ENCODE peak calls at places on chromosomes 2 and 18, in four cellular contexts. T, G, F and W are unnamed samples.

GRCh38 chr2:226664140-226664539 is 135.5 kb downstream of the IRS1 start:
- DNase-seq in G (no peak), T (no peak), F (no peak), W (no peak)

GRCh38 chr2:163859951-163860350 is 124.1 kb upstream of the FIGN start:
- DNase-seq in G (no peak), F (no peak), T (no peak), W (no peak)

GRCh38 chr2:113278073-113278811 is 479 bp downstream of the PAX8 start:
- DNase-seq in F (no peak), T (no peak), G (no peak), W (no peak)

GRCh38 chr18:35408843-35409261 is 31.7 kb upstream of the ZNF396 start:
- DNase-seq in T (no peak), F (no peak), G (no peak), W (no peak)

GRCh38 chr2:106192752-106193490 is 1.2 kb downstream of the UXS1 start:
- DNase-seq in F (no peak), G (peak; percentile 36), T (peak; percentile 19), W (peak; percentile 80)

GRCh38 chr2:217045725-217046475 is 186.0 kb upstream of the TNP1 start:
- DNase-seq in G (no peak), T (no peak), F (no peak), W (peak; percentile 71)

GRCh38 chr2:148824190-148824589 is 50.8 kb upstream of the KIF5C start:
- DNase-seq in F (no peak), T (no peak), G (no peak), W (no peak)

GRCh38 chr2:223576873-223577272 is 25.3 kb downstream of the SCG2 start:
- DNase-seq in F (peak; percentile 59), T (peak; percentile 91), G (no peak), W (peak; percentile 97)

GRCh38 chr18:35122586-35123224 is 81.5 kb downstream of the MAPRE2 start:
- DNase-seq in F (no peak), G (peak; percentile 27), T (no peak), W (no peak)

GRCh38 chr2:196263181-196263747 is 91.9 kb upstream of the STK17B start:
- DNase-seq in G (no peak), T (peak; percentile 57), F (no peak), W (peak; percentile 81)

GRCh38 chr2:53233759-53234547 is 533.7 kb upstream of the CHAC2 start:
- DNase-seq in G (no peak), F (no peak), T (no peak), W (no peak)

GRCh38 chr18:25743661-25744151 is 346.7 kb downstream of the SS18 start:
- DNase-seq in T (no peak), F (no peak), G (peak; percentile 56), W (no peak)

GRCh38 chr2:72263043-72263780 is 115.5 kb upstream of the CYP26B1 start:
- DNase-seq in F (no peak), T (no peak), G (no peak), W (no peak)

GRCh38 chr2:119228136-119228535 is 4.5 kb downstream of the STEAP3 start:
- DNase-seq in T (no peak), F (no peak), G (no peak), W (no peak)

GRCh38 chr18:63271881-63272299 is 47.7 kb downstream of the BCL2 start:
- DNase-seq in F (no peak), G (no peak), T (no peak), W (no peak)

GRCh38 chr2:133452146-133452545 is 116.1 kb downstream of the NCKAP5 start:
- DNase-seq in G (no peak), F (no peak), T (no peak), W (no peak)

GRCh38 chr2:190997516-190998113 is 16.4 kb downstream of the STAT1 start:
- DNase-seq in G (peak; percentile 32), T (no peak), F (no peak), W (no peak)

GRCh38 chr2:240127911-240128607 is 8.0 kb downstream of the COPS9 start:
- DNase-seq in G (no peak), F (no peak), T (no peak), W (no peak)

GRCh38 chr18:394997-395383 is 105.5 kb downstream of the COLEC12 start:
- DNase-seq in T (peak; percentile 79), G (peak; percentile 35), F (no peak), W (peak; percentile 81)

GRCh38 chr2:169464508-169465386 is 14.5 kb upstream of the BBS5 start:
- DNase-seq in T (no peak), G (no peak), F (no peak), W (no peak)

GRCh38 chr2:240338274-240338673 is 97.2 kb upstream of the GPC1 start:
- DNase-seq in F (no peak), G (no peak), T (no peak), W (no peak)

GRCh38 chr2:240199133-240199870 is 58.8 kb upstream of the OTOS start:
- DNase-seq in G (no peak), T (no peak), F (no peak), W (no peak)

GRCh38 chr2:11160731-11161455 is 5.6 kb downstream of the SLC66A3 start:
- DNase-seq in T (no peak), F (no peak), G (no peak), W (no peak)

GRCh38 chr2:24838541-24838940 is 45.3 kb downstream of the CENPO start:
- DNase-seq in G (no peak), T (no peak), F (no peak), W (no peak)

GRCh38 chr2:202121532-202122166 is 48.6 kb downstream of the KIAA2012 start:
- DNase-seq in F (no peak), G (no peak), T (no peak), W (no peak)

GRCh38 chr2:221502270-221502973 is 69.7 kb downstream of the EPHA4 start:
- DNase-seq in G (no peak), F (no peak), T (peak; percentile 35), W (peak; percentile 70)

GRCh38 chr2:26148501-26148900 is 24.4 kb upstream of the GAREM2 start:
- DNase-seq in F (no peak), T (peak; percentile 13), G (peak; percentile 21), W (peak; percentile 21)

GRCh38 chr18:63141777-63142176 is 177.8 kb downstream of the BCL2 start:
- DNase-seq in T (no peak), G (no peak), F (no peak), W (no peak)

GRCh38 chr2:207472343-207473202 is 57.2 kb upstream of the CREB1 start:
- DNase-seq in T (no peak), F (no peak), G (no peak), W (no peak)

GRCh38 chr2:62304429-62305417 is 108.8 kb downstream of the B3GNT2 start:
- DNase-seq in G (no peak), T (peak; percentile 83), F (peak; percentile 86), W (peak; percentile 94)

GRCh38 chr2:218218409-218219185 is 1.6 kb downstream of the ARPC2 start:
- DNase-seq in F (no peak), G (no peak), T (no peak), W (no peak)

GRCh38 chr2:238498691-238499295 is 72.1 kb downstream of the ASB1 start:
- DNase-seq in F (no peak), G (no peak), T (no peak), W (no peak)

GRCh38 chr2:28360066-28360741 is 32.5 kb upstream of the FOSL2 start:
- DNase-seq in G (no peak), F (no peak), T (no peak), W (no peak)

GRCh38 chr2:204335642-204336041 is 209.6 kb upstream of the PARD3B start:
- DNase-seq in G (no peak), F (no peak), T (no peak), W (no peak)

GRCh38 chr2:204340511-204340910 is 204.8 kb upstream of the PARD3B start:
- DNase-seq in T (no peak), G (no peak), F (no peak), W (no peak)

GRCh38 chr2:204337638-204338037 is 207.6 kb upstream of the PARD3B start:
- DNase-seq in F (no peak), G (no peak), T (no peak), W (no peak)

GRCh38 chr2:204341887-204342276 is 203.4 kb upstream of the PARD3B start:
- DNase-seq in G (no peak), F (no peak), T (no peak), W (no peak)

DNA sequence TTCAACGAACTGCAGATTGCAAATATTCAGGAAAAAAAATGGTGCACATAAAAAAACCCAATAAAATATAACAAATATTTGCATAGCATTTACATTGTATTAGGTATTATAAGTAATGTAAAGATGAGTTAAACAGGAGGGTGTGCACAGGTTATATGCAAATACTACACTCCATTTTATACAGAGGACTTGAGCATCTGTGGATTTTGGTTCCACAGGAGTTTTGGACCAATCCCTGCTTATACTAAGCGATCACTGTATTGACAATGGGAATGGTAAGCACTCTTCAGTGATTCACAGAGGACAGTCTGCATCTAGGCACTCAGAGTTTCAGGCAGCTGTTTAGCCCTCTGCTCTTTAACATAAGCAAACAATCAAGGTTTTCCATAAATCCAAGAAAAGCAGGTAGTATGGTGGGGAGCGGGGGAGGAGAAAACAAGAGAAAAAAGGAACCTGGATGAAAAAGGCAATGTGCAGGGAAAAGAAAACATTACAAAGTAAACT is 206.0 kb upstream of the PARD3B start:
- DNase-seq in G (no peak), T (no peak), F (no peak), W (no peak)
- TF ChIP-seq CTCF in G (no peak), T (no peak), F (no peak), W (no peak)

DNA sequence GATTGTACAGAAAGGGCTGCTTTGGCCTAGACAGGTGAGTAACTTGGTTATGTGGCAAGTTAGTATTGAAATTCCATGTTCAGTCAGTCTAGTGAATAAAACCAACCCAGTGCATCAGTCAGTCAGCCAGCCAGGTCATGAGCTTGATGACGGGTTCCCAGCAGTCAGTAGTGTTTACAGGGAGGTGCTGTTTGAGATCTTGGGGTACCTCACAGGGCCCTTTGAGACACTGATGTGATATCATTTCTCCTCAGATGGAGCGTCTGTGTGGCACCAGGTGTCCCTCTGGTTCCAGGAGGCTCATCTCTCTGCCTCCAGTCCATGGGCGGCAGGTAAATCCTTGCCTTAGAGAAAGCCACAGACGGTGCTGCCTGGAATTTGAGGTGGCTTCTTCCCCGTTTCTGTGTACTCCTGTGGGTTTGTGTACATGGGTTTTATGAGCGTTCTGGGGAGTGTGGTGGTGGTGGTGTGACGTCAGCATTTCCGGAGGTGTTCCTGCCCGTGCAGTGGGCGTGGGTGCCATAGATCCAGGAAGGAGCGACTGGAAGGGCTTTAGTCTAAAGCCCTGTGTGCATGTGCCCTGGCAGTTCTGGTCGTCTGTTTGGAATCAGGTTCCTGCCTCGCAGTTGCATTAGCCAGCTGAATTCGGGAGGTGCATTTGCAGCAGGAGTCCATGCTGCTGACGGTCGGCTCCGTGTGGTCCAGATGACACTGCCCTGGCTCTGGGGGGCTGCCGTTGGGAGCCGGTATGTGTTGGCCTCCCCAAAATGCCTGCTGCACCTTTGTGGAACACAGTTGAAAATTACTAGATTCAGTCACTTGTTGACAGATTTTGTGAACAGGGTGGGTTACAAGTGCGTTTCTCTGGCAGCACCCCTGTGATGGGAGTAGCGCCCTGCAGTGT is 2.1 kb downstream of the CTDP1 start:
- DNase-seq in F (no peak), T (no peak), G (no peak), W (no peak)
- H3K4me3 ChIP-seq in F (no peak overlapping the region), T (no peak overlapping the region), G (no peak overlapping the region), W (no peak overlapping the region)

DNA sequence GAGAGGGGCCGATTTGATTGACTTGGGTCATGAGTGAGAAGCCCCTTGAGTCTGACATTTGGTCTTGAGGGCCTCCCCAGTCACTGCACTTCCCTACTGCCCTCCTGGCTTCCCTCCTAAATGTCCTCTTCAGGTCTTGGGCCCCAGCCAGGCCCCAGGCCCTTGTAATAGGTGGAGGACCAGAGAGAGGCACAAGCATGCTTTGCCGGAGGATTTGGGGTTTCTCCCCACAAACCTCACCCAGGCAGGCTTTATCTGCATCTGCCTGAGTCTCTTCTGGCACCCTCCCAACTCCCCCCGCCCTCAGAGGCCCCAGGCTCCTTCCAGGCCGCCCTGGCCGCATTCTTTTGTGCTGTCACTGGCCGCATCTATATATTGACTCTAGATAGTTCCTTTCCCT is 270.7 kb downstream of the HAUS1 start:
- DNase-seq in G (peak; percentile 44), T (no peak), F (no peak), W (no peak)
- TF ChIP-seq CTCF in G (no peak), T (no peak), F (no peak), W (no peak)

GRCh38 chr2:41836944-41837343 is 210.9 kb upstream of the PKDCC start:
- DNase-seq in F (no peak), G (peak; percentile 89), T (peak; percentile 53), W (peak; percentile 51)
- H3K4me3 ChIP-seq in F (no peak overlapping the region), G (no peak overlapping the region), T (no peak overlapping the region), W (no peak overlapping the region)